ENCODE peak calls at places on chromosomes 11 and 22, in nine cellular contexts. G is GM10248, V is WERI-Rb-1, X is fibroblast of lung, O is fibroblast of pulmonary artery, W is tibial artery, K is upper lobe of right lung, A is left lung, R is progenitor cell of endocrine pancreas. J is an unnamed sample.

GRCh38 chr11:73184953-73185671 is 33.0 kb upstream of the P2RY2 start:
- DNase-seq in G (peak), V (peak), X (peak), O (peak), W (peak), K (peak), A (peak), R (peak), J (peak)

GRCh38 chr11:8329961-8330361 is 66.3 kb upstream of the LMO1 start:
- DNase-seq in G (no peak), V (peak), X (no peak), O (no peak), W (no peak), K (no peak), A (no peak), R (no peak), J (no peak)

GRCh38 chr22:31561238-31561887 is 65.0 kb downstream of the SFI1 start:
- DNase-seq in G (peak), V (peak), X (peak), O (peak), W (peak), K (peak), A (peak), R (peak), J (peak)

GRCh38 chr11:45390407-45390806 is 104.3 kb upstream of the SYT13 start:
- DNase-seq in G (no peak), V (peak), X (no peak), O (no peak), W (no peak), K (no peak), A (no peak), R (no peak), J (no peak)

GRCh38 chr11:78022397-78023396 is at the start of gene KCTD14:
- DNase-seq in G (no peak), V (no peak), X (no peak), O (no peak), W (no peak), K (peak), A (no peak), R (peak), J (no peak)

GRCh38 chr11:77346906-77347603 is 45.6 kb upstream of the GDPD4 start:
- DNase-seq in G (no peak), V (no peak), X (peak), O (peak), W (no peak), K (no peak), A (no peak), R (no peak), J (no peak)

GRCh38 chr11:57303280-57303989 is 21.3 kb downstream of the TNKS1BP1 start:
- DNase-seq in G (no peak), V (peak), X (no peak), O (no peak), W (no peak), K (no peak), A (peak), R (no peak), J (no peak)

GRCh38 chr22:44645531-44645930 is 56.5 kb upstream of the PRR5 start:
- DNase-seq in G (no peak), V (no peak), X (no peak), O (no peak), W (no peak), K (no peak), A (no peak), R (no peak), J (no peak)

GRCh38 chr11:114059984-114060401 is 482 bp downstream of the ZBTB16 start:
- DNase-seq in G (no peak), V (no peak), X (no peak), O (peak), W (no peak), K (no peak), A (peak), R (no peak), J (no peak)

GRCh38 chr22:49400866-49401598 is 426.6 kb downstream of the BRD1 start:
- DNase-seq in G (no peak), V (no peak), X (no peak), O (peak), W (no peak), K (no peak), A (no peak), R (no peak), J (no peak)

GRCh38 chr11:78161937-78162336 is 22.5 kb upstream of the ALG8 start:
- DNase-seq in G (no peak), V (no peak), X (peak), O (peak), W (peak), K (no peak), A (no peak), R (no peak), J (no peak)

GRCh38 chr22:38429460-38430128 is 25.4 kb downstream of the KCNJ4 start:
- DNase-seq in G (no peak), V (peak), X (no peak), O (peak), W (no peak), K (no peak), A (no peak), R (no peak), J (no peak)

GRCh38 chr11:66619080-66619554 is 2.7 kb downstream of the RBM14 start:
- DNase-seq in G (peak), V (no peak), X (peak), O (peak), W (no peak), K (no peak), A (no peak), R (no peak), J (no peak)

GRCh38 chr11:15801616-15802015 is 554.7 kb downstream of the SOX6 start:
- DNase-seq in G (no peak), V (no peak), X (peak), O (no peak), W (no peak), K (no peak), A (no peak), R (no peak), J (no peak)

GRCh38 chr11:102458531-102458930 is 6.0 kb upstream of the TMEM123 start:
- DNase-seq in G (no peak), V (no peak), X (no peak), O (peak), W (no peak), K (no peak), A (no peak), R (no peak), J (no peak)

GRCh38 chr11:130636672-130637463 is 188.4 kb downstream of the ADAMTS15 start:
- DNase-seq in G (no peak), V (no peak), X (peak), O (peak), W (no peak), K (no peak), A (no peak), R (no peak), J (no peak)

GRCh38 chr22:23829845-23830372 is 8.9 kb downstream of the DERL3 start:
- DNase-seq in G (no peak), V (no peak), X (peak), O (peak), W (no peak), K (no peak), A (no peak), R (no peak), J (no peak)

DNA sequence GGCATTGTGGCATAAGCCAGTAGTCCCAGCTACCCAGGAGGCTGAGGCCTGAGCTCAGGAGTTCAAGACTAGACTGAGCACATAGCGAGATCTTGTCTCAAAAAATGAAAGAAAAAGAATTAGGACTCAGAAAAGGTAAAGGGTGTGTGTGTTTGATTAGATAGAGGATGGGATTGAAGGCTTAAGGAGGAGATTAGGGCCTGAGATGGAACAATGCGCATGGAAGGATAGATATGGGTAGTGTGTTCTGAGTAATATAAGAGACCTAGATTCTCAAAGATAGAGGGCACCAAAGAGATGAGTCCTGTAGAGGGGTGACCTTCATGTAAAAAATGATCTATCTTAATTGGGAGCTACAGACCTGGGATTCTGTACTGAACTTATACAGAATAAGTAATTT is 17.3 kb upstream of the RAB30 start:
- DNase-seq in G (no peak), V (no peak), X (no peak), O (no peak), W (no peak), K (no peak), A (no peak), R (no peak), J (no peak)
- TF ChIP-seq CTCF in G (no peak), V (no peak), X (no peak), O (no peak), W (no peak), K (no peak), A (no peak), R (no peak), J (no peak)

DNA sequence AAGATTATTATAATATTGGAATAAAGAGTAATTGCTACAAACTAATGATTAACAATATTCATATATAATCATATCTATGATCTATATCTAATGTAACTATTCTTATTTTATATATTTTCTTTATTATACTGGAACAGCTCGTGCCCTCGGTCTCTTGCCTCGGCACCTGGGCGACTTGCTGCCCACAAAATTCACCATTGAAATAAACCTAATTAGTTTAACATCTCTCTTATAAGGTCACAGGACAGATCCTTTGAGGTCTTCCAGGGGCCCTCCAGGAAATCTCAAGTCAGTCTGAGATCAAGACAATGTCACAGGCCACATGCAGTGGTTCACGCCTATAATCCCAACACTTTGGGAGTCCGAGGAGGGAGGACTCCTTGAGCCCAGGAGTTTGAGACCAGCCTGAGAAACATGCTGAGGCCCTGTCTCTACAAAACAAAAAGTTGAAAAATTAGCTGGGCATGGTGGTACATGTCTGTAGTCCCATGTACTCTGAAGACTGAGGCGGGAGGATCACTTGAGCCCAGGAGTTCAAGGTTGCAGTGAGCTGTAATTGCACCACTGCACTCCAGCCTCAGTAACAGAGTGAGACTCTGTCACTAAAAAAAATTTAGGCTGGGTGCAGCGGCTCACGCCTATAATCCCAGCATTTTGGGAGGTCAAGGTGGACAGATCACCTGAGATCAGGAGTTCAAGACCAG is 6.6 kb upstream of the TXNRD2 start:
- DNase-seq in G (no peak), V (no peak), X (no peak), O (no peak), W (no peak), K (peak), A (no peak), R (no peak), J (no peak)
- TF ChIP-seq CTCF in G (no peak), V (no peak), X (no peak), O (no peak), W (no peak), K (no peak), A (peak), R (no peak), J (no peak)

DNA sequence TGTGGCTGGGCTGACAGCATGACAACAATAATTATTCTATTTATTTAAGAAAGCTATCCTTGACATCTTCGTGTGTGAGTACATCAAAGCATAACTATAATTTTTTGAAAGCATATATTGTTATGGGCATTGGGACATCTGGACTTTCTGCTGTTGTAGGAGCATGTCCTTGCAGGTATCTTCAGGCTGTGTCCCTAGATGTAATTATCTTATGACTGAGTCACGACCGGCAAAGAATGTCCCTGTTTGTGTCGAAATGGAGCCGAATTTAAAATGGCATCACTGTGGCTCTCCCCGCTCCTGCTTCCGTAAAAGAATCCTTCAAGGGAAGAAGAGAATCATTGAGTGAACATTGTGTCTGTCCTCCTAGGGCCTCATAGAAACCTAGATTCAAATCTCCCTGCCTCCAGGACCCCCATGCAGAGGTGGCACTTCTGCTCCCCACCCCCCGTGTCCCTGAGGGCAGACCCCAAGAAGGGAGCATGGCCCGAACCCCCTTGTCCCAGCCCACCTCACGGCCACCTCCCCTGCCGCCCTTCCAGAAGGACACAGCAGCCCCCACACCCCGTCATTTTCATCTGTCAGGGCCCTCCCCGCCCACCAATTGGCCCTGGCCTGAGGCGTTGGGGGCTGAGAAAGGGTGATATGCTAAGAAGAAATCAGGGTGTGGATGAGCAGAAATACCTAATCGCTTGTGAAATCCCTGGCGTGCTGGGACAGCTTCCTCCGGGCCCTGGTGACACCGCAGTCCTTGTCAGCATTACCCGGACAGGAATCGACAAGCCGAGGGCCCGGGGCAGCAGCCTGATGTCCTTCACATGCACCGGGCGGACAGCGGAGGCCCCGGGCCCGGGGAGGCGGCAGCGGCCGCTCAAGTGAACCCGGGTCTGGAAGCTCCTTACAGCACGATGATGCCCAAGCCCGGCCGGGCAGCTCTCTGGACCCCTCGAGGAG is 48.6 kb upstream of the SLC22A12 start:
- DNase-seq in G (no peak), V (no peak), X (no peak), O (no peak), W (no peak), K (no peak), A (no peak), R (no peak), J (no peak)
- TF ChIP-seq CTCF in G (no peak), V (no peak), X (no peak), O (no peak), W (no peak), K (no peak), A (no peak), R (no peak), J (no peak)

GRCh38 chr11:12056112-12056511 is 47.7 kb upstream of the DKK3 start:
- DNase-seq in G (no peak), V (no peak), X (no peak), O (no peak), W (no peak), K (no peak), A (no peak), R (no peak), J (no peak)

GRCh38 chr11:12053606-12054361 is 45.4 kb upstream of the DKK3 start:
- DNase-seq in G (no peak), V (no peak), X (no peak), O (peak), W (peak), K (no peak), A (no peak), R (no peak), J (no peak)

GRCh38 chr11:12050470-12050891 is 42.1 kb upstream of the DKK3 start:
- DNase-seq in G (no peak), V (no peak), X (no peak), O (no peak), W (no peak), K (no peak), A (no peak), R (no peak), J (no peak)

GRCh38 chr11:12050911-12051667 is 42.7 kb upstream of the DKK3 start:
- DNase-seq in G (no peak), V (no peak), X (no peak), O (no peak), W (no peak), K (no peak), A (no peak), R (no peak), J (no peak)

GRCh38 chr11:12052676-12053605 is 44.5 kb upstream of the DKK3 start:
- DNase-seq in G (no peak), V (peak), X (no peak), O (no peak), W (no peak), K (no peak), A (no peak), R (no peak), J (no peak)
- TF ChIP-seq CTCF in G (no peak), V (peak), X (no peak), O (peak), W (no peak), K (no peak), A (no peak), R (peak), J (no peak)

GRCh38 chr11:34364102-34364501 is 6.3 kb upstream of the ABTB2 start:
- DNase-seq in G (no peak), V (no peak), X (peak), O (no peak), W (no peak), K (no peak), A (no peak), R (no peak), J (no peak)

GRCh38 chr11:34363363-34364084 is 5.7 kb upstream of the ABTB2 start:
- DNase-seq in G (no peak), V (peak), X (no peak), O (no peak), W (no peak), K (no peak), A (no peak), R (no peak), J (no peak)

DNA sequence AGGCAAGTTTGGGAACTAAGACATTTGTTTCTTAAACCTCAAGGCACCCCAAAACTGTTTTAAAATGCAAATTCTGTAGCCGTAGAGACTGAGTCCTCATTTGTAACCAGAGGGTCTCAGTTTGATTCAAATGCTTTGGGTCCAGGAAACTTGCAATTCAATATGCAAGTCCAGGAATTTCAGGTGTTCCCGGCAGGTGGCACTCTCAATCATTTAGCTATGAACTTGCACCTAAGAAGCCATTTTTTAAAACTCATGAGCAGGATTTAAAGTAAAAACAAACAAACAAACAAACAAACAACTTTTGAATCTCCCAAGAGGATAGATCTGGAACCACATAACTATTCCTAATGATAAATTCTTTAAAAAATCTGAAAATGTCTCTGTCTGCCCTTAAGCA is 8.7 kb upstream of the ABTB2 start:
- DNase-seq in G (peak), V (peak), X (no peak), O (peak), W (no peak), K (no peak), A (no peak), R (no peak), J (no peak)
- TF ChIP-seq CTCF in G (peak), V (peak), X (no peak), O (no peak), W (no peak), K (peak), A (peak), R (peak), J (no peak)

J was measured in activated B cell treated with CpG ODN at 0.5 μM for 24 hours.